ENCODE peak calls at places on chromosomes 12 and 14, in six cellular contexts. N, Y, V, Q, L and D are unnamed samples.

GRCh38 chr12:3455312-3455711 is 35.7 kb upstream of the PRMT8 start:
- DNase-seq in N (no peak), Y (no peak), V (no peak), Q (no peak), L (no peak), D (no peak)

GRCh38 chr14:77123381-77124344 is 17.9 kb downstream of the ZDHHC22 start:
- DNase-seq in N (peak), Y (no peak), V (peak), Q (peak), L (no peak), D (peak)

GRCh38 chr12:76587428-76588178 is 28.0 kb upstream of the OSBPL8 start:
- DNase-seq in N (no peak), Y (no peak), V (no peak), Q (no peak), L (peak), D (no peak)

GRCh38 chr12:115375188-115375991 is 691.4 kb upstream of the TBX3 start:
- DNase-seq in N (no peak), Y (no peak), V (no peak), Q (no peak), L (peak), D (no peak)

GRCh38 chr14:50658203-50658602 is 9.9 kb downstream of the SAV1 start:
- DNase-seq in N (no peak), Y (no peak), V (no peak), Q (peak), L (peak), D (no peak)

GRCh38 chr14:104865631-104866441 is 768 bp downstream of the CEP170B start:
- DNase-seq in N (peak), Y (peak), V (peak), Q (peak), L (peak), D (peak)

GRCh38 chr12:263574-263973 is 938 bp upstream of the SLC6A13 start:
- DNase-seq in N (no peak), Y (no peak), V (no peak), Q (no peak), L (peak), D (no peak)

GRCh38 chr14:69077841-69078240 is 75.1 kb downstream of the DCAF5 start:
- DNase-seq in N (no peak), Y (peak), V (no peak), Q (no peak), L (peak), D (no peak)

GRCh38 chr14:91554535-91555332 is 44.6 kb upstream of the PPP4R3A start:
- DNase-seq in N (no peak), Y (no peak), V (no peak), Q (no peak), L (no peak), D (no peak)

GRCh38 chr14:49461529-49462401 is 124.4 kb downstream of the RPS29 start:
- DNase-seq in N (no peak), Y (peak), V (no peak), Q (peak), L (peak), D (peak)

DNA sequence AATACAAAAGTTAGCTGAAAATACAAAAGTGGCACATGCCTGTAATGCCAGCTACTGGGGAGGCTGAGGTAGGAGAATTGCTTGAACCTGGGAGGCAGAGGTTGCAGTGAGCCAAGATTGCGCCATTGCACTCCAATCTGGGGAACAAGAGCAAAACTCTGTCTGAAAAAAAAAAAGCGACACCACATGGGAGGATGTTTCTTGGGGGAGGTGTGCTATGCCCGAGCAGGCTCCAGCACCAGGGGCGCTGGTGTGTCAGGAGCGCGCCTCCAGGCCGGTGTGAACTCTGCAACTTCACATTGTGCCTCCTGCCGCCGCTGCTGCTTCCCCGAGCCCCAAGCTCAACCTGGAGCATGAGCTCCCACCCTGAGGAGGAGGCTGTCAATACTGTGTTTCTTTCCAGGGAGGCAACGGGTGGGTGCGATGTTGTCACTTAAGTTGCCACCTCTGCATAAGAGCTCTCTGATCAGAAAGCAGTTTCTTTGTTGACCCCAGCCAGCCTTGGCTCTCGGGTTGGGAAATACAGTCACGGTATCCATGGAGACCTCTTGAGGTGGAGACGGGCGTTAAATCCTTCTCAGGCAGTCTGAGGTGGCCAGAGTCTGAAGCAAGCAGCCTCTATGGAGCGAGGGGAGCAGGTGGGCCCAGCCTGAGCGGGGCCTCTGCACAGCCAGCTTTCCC is 18.9 kb downstream of the DEGS2 start:
- DNase-seq in N (no peak), Y (no peak), V (no peak), Q (no peak), L (peak), D (no peak)
- TF ChIP-seq POLR2A in N (no peak), Y (no peak), V (no peak), Q (no peak), L (no peak), D (no peak)

GRCh38 chr14:92670177-92670576 is 78.2 kb downstream of the LGMN start:
- DNase-seq in N (no peak), Y (no peak), V (no peak), Q (no peak), L (peak), D (no peak)
- TF ChIP-seq CTCF in N (no peak), Y (no peak), V (no peak), Q (no peak), L (no peak), D (no peak)

DNA sequence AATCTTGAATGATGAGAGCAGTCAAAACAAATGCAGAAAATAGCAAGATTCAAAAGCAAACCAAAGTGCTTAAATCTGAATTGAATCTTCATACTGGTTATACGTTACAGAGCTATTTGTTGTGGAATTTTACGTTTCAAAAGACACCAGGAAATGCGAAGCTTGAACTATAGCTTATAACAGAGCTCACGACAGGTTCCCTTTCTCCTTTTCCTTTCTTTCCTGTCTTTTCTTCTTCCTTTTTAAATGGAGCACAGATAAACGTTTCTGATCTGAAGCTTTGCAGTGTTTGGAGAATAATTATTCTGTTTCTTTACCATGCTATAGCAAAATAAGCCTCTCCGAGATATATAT is 492.6 kb upstream of the GARIN6 start:
- DNase-seq in N (no peak), Y (no peak), V (no peak), Q (no peak), L (no peak), D (no peak)
- H3K4me3 ChIP-seq in N (no peak), Y (no peak), V (no peak), Q (no peak), L (no peak), D (no peak)

GRCh38 chr12:54395545-54395944 is 11.0 kb upstream of the ZNF385A start:
- DNase-seq in N (no peak), Y (no peak), V (no peak), Q (no peak), L (no peak), D (peak)

GRCh38 chr12:54398218-54398617 is 13.7 kb upstream of the ZNF385A start:
- DNase-seq in N (no peak), Y (no peak), V (no peak), Q (no peak), L (no peak), D (no peak)

GRCh38 chr12:54401127-54401526 is 16.6 kb upstream of the ZNF385A start:
- DNase-seq in N (no peak), Y (no peak), V (no peak), Q (no peak), L (no peak), D (no peak)

GRCh38 chr12:54397157-54397556 is 12.6 kb upstream of the ZNF385A start:
- DNase-seq in N (no peak), Y (no peak), V (no peak), Q (no peak), L (no peak), D (no peak)

GRCh38 chr12:54398995-54399793 is 14.7 kb upstream of the ZNF385A start:
- DNase-seq in N (peak), Y (peak), V (peak), Q (peak), L (peak), D (peak)
- TF ChIP-seq POLR2A in N (no peak), Y (no peak), V (no peak), Q (no peak), L (no peak), D (no peak)

DNA sequence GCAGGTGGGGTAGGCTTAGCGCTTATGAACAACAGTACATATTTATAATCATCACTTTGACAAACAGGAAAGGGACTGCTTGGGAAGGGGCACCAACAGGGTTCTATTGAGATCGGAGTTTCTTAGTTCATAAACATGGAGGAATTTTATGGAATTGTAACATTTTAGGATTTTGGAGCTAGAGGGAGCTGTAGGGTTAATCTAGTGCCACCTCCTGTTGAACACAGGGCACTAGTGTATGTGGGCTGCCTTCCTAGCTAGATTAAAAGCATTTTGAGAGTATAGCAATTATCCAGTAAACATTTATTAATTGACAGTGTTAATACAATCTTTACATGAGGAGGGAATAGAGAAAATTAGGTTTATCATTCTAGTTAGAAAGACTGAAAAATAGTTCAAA is 23.1 kb upstream of the TBC1D30 start:
- DNase-seq in N (no peak), Y (peak), V (no peak), Q (no peak), L (no peak), D (no peak)
- TF ChIP-seq CTCF in N (no peak), Y (peak), V (no peak), Q (no peak), L (peak), D (no peak)

GRCh38 chr12:82524020-82524419 is 162.7 kb upstream of the TMTC2 start:
- DNase-seq in N (no peak), Y (peak), V (no peak), Q (no peak), L (no peak), D (no peak)
- H3K4me3 ChIP-seq in N (no peak), Y (no peak), V (no peak), Q (no peak), L (no peak), D (no peak)

GRCh38 chr12:104344682-104345081 is 41.1 kb downstream of the EID3 start:
- DNase-seq in N (no peak), Y (no peak), V (no peak), Q (no peak), L (no peak), D (no peak)

GRCh38 chr12:104340177-104340576 is 36.6 kb downstream of the EID3 start:
- DNase-seq in N (no peak), Y (no peak), V (no peak), Q (no peak), L (peak), D (no peak)

GRCh38 chr12:104340917-104341611 is 37.5 kb downstream of the EID3 start:
- DNase-seq in N (no peak), Y (no peak), V (no peak), Q (no peak), L (no peak), D (no peak)

GRCh38 chr12:104342147-104342546 is 38.6 kb downstream of the EID3 start:
- DNase-seq in N (no peak), Y (no peak), V (no peak), Q (no peak), L (no peak), D (no peak)

DNA sequence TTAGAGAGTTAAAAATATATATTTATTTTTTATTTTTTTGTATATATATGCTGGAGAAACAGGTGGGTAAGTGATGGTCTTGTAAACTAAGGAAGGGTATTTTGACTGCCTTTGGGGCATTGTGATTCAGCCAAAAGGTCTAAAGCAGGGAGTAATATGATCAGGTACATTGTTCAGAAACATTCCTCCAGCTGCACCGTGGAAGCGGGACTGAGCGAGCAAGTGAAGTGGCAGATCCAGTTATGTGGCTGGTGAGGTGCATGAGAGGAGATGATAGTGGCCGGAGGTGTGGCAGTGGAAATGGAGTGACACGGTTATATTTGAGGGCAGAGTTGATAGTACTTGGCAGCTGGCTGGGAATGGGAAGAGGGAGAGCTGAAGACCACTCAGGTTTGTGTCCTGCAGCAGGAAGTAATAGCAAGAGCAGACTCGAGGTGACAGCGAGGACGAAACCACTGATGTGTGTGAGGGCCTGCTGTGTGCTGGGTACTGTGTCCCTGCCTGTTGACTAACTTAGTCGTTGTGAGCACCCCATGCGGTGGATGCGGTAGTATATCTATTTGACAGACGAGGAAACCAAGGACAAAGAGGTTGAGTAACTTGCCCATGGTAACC is 39.2 kb downstream of the EID3 start:
- DNase-seq in N (no peak), Y (no peak), V (no peak), Q (no peak), L (no peak), D (no peak)
- TF ChIP-seq POLR2A in N (no peak), Y (no peak), V (no peak), Q (no peak), L (no peak), D (no peak)

DNA sequence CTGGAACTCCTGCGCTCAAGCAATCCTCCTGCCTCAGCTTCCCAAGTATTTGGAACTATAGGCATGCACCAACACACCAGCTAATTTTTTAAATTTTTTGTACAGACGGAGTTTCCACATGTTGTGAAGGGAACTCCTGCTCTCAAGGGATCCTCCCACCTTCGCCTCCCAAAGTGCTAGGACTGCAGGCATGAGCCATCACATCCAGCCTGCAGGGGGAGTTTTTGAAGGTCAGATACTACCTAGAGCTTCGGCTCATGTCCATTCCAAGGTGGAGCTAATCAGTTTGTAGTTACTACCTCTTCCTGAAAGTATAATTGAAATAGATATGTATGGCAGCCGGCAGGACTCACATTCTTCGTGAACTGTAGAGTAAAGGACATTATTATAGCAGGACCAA is 3.7 kb upstream of the TAS2R19 start:
- DNase-seq in N (no peak), Y (no peak), V (no peak), Q (no peak), L (no peak), D (no peak)
- TF ChIP-seq CTCF in N (no peak), Y (no peak), V (no peak), Q (no peak), L (no peak), D (no peak)